ENCODE peak calls at places on chromosome 9, in four cellular contexts. One of them, this sample, is unnamed.

GRCh38 chr9:80952523-80952922 is 736.8 kb downstream of the TLE1 start:
- DNase-seq in HepG2: no peak
- DNase-seq in K562: no peak
- DNase-seq in GM12878: no peak
- DNase-seq in this sample: no peak

GRCh38 chr9:87708989-87709706 is 16.8 kb upstream of the CTSL start:
- DNase-seq in GM12878: no peak
- DNase-seq in HepG2: no peak
- DNase-seq in K562: no peak
- DNase-seq in this sample: no peak

GRCh38 chr9:92133949-92134604 is 18.9 kb upstream of the SPTLC1 start:
- DNase-seq in HepG2: peak
- DNase-seq in GM12878: no peak
- DNase-seq in K562: peak
- DNase-seq in this sample: peak

GRCh38 chr9:34032631-34033030 is 16.1 kb downstream of the UBAP2 start:
- DNase-seq in K562: no peak
- DNase-seq in HepG2: no peak
- DNase-seq in GM12878: no peak
- DNase-seq in this sample: no peak

GRCh38 chr9:35161713-35162604 is at the start of gene UNC13B:
- DNase-seq in HepG2: peak
- DNase-seq in K562: peak
- DNase-seq in GM12878: peak
- DNase-seq in this sample: peak

GRCh38 chr9:77839459-77840140 is 191.5 kb upstream of the GNA14 start:
- DNase-seq in GM12878: no peak
- DNase-seq in HepG2: peak
- DNase-seq in K562: no peak
- DNase-seq in this sample: no peak

GRCh38 chr9:96317335-96317980 is 15.5 kb upstream of the HSD17B3 start:
- DNase-seq in K562: peak
- DNase-seq in HepG2: peak
- DNase-seq in GM12878: no peak
- DNase-seq in this sample: peak

GRCh38 chr9:1939926-1940368 is 75.2 kb upstream of the SMARCA2 start:
- DNase-seq in K562: peak
- DNase-seq in GM12878: peak
- DNase-seq in HepG2: peak
- DNase-seq in this sample: no peak

GRCh38 chr9:8558176-8558575 is 758.6 kb upstream of the DMAC1 start:
- DNase-seq in HepG2: no peak
- DNase-seq in K562: no peak
- DNase-seq in GM12878: no peak
- DNase-seq in this sample: no peak

GRCh38 chr9:97601228-97601898 is 31.8 kb downstream of the TSTD2 start:
- DNase-seq in HepG2: no peak
- DNase-seq in K562: no peak
- DNase-seq in GM12878: no peak
- DNase-seq in this sample: no peak

GRCh38 chr9:20292002-20292401 is 330.3 kb downstream of the MLLT3 start:
- DNase-seq in GM12878: no peak
- DNase-seq in HepG2: peak
- DNase-seq in K562: no peak
- DNase-seq in this sample: no peak

GRCh38 chr9:136024696-136025316 is 63.6 kb upstream of the UBAC1 start:
- DNase-seq in HepG2: no peak
- DNase-seq in K562: no peak
- DNase-seq in GM12878: no peak
- DNase-seq in this sample: no peak

GRCh38 chr9:30039712-30040111 is 2344.7 kb upstream of the ACO1 start:
- DNase-seq in K562: no peak
- DNase-seq in HepG2: no peak
- DNase-seq in GM12878: no peak
- DNase-seq in this sample: no peak

GRCh38 chr9:90916147-90916734 is 114.6 kb downstream of the SYK start:
- DNase-seq in K562: no peak
- DNase-seq in HepG2: no peak
- DNase-seq in GM12878: no peak
- DNase-seq in this sample: no peak
- TF ChIP-seq BRCA1 in K562: no peak
- TF ChIP-seq BRCA1 in HepG2: no peak
- TF ChIP-seq BRCA1 in GM12878: no peak
- TF ChIP-seq BRCA1 in this sample: no peak

DNA sequence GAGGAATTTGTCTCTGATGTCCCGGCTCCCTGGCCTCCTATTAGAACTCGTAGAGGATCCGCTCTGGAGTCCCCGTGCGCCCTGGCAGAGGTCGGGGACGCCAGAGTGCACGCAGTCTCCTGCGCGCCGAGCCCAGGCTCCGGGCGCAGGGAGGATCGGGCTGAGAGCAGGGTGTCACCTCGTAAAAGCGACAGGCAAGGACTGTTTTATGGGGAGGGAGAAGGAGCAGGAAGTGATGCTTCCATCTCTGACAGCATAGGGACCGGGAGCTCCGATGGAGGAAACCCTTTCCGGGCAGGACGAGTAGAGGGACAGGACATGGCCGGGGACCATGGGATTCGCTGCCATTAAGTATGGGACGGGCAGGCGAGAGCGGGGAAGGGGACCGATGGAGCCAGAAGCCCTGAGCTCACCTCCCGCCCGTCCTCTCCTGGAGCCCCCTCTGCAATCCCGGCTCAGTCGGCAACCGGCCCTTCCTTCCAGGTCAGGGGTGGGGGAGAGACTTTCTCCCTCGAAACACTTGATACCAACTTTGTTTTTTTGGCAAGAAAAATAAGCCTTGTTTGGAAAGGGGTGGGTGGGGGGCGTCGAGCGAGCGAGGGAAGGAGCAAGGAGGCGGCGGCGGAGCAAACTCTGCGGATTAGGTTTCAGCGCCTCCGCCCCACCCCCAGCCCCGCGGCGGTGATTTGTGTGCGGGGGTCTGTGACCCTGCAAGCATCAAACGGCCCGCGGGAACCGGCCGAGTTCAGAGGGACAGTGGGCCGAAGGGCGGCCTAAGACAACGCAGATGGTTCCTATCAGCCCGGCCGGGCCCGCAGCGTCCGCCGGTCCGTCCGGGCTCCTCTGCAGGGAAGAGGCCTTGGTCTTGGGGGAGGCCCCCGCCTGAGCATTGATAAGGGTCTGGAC is 12.6 kb downstream of the LMX1B start:
- DNase-seq in GM12878: no peak
- DNase-seq in K562: no peak
- DNase-seq in HepG2: no peak
- DNase-seq in this sample: peak
- TF ChIP-seq BRCA1 in GM12878: no peak
- TF ChIP-seq BRCA1 in K562: no peak
- TF ChIP-seq BRCA1 in HepG2: no peak
- TF ChIP-seq BRCA1 in this sample: no peak

DNA sequence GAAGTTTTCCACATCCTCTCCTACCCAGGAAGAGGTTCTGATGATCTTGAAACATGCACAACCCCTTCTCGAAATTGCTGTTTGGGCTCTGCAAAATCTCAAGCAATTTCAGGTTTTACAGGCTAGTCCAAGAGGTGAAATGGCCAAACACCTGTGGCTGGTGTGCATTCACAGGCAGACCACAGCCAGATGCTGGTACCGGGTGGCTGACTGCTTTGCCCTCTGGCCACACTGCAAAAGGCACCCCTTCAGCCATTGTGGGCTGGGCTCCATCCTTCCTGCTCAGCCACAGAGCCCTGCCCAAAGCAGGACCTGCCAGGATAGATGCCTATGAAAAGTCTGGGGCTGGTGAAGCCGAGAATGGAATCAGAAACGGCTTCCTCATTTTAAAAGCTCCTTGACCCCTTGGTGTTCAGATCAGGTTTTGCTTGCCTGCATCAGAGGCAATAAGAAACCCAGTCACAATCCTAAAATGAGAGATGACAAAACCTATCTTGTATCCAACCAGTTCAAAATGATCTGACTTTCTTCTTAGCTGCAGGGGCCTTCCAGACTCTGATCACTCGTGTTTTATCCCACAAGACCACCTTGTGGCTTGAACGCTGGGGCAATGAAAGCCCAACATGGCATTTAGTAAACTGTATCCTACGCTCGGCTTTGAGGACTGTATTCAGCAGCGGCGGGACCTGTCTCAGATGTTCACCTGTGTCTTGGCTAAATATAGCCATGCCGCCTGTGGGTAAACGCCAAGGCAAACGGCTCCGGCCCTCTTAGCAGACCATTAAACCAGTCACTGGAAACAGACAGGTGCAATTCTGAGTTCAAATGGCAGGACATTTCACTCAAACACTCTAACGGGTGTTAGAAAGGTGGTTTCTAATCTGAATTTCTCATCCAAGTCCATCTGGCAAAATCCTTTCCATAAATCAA is 49.6 kb downstream of the EPB41L4B start:
- DNase-seq in K562: no peak
- DNase-seq in HepG2: no peak
- DNase-seq in GM12878: no peak
- DNase-seq in this sample: no peak
- TF ChIP-seq BRCA1 in K562: no peak
- TF ChIP-seq BRCA1 in HepG2: no peak
- TF ChIP-seq BRCA1 in GM12878: no peak
- TF ChIP-seq BRCA1 in this sample: no peak

GRCh38 chr9:36818242-36818938 is 215.7 kb downstream of the PAX5 start:
- DNase-seq in HepG2: no peak
- DNase-seq in GM12878: no peak
- DNase-seq in K562: no peak
- DNase-seq in this sample: no peak

GRCh38 chr9:36815023-36815422 is 219.0 kb downstream of the PAX5 start:
- DNase-seq in GM12878: no peak
- DNase-seq in HepG2: no peak
- DNase-seq in K562: no peak
- DNase-seq in this sample: no peak

GRCh38 chr9:36818965-36819870 is 214.8 kb downstream of the PAX5 start:
- DNase-seq in K562: no peak
- DNase-seq in HepG2: no peak
- DNase-seq in GM12878: no peak
- DNase-seq in this sample: peak

GRCh38 chr9:36815566-36816348 is 218.3 kb downstream of the PAX5 start:
- DNase-seq in HepG2: no peak
- DNase-seq in GM12878: no peak
- DNase-seq in K562: no peak
- DNase-seq in this sample: no peak

DNA sequence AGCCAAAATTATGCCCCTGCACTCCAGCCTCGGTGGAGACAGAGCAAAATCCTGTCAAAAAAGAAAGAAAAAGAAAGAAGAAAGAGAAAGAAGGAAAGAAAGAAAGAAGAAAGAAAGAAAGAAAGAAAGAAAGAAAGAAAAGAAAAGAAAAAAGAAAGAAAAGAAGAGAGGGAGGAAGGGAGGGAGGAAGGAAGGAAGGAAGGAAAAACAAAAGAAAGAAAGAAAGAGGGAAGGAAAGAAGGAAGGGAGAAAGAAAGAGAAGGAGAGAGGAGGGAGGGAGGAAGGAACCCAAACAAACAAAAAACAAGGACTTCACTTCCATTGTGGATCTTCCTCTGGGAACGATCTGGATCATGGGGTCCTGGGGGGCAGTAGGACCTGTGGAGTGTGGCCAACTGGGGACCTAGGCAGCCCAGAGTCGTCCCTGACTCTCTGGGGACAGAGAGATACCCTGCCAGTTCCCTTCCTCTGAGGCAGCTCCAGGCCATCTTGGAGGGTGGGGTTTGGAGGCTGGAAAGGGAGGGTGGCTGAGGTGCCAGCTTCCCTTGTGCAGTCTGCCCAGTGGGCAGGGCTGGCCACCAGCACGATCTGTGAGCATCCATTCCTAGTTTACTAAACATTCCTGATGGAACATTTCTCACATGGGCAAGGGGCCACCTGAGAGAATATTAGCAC is 216.8 kb downstream of the PAX5 start:
- DNase-seq in HepG2: no peak
- DNase-seq in GM12878: no peak
- DNase-seq in K562: no peak
- DNase-seq in this sample: no peak
- TF ChIP-seq BRCA1 in HepG2: no peak
- TF ChIP-seq BRCA1 in GM12878: no peak
- TF ChIP-seq BRCA1 in K562: no peak
- TF ChIP-seq BRCA1 in this sample: no peak

DNA sequence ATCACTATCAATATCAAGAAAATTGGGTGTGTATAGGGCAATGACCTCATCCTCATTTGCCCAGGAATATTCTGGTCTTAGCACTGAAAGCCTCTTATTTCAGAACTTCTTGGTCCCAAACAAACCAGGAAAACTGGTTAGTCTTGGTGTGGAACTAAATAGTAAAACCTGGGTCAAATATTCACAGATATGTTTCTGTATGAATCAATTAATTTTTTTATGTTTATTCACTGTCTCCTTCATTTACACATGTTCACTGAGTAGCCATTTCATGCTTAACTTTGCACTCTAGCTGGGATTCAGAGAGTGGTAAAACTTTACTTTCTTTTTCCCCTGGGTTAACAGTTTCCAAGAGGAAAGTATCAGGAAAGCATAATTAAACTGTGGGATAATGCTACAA is 113.7 kb upstream of the PAPPA start:
- DNase-seq in GM12878: no peak
- DNase-seq in K562: no peak
- DNase-seq in HepG2: no peak
- DNase-seq in this sample: no peak
- TF ChIP-seq BRCA1 in GM12878: no peak
- TF ChIP-seq BRCA1 in K562: no peak
- TF ChIP-seq BRCA1 in HepG2: no peak
- TF ChIP-seq BRCA1 in this sample: no peak

GRCh38 chr9:38067892-38068615 is 973 bp downstream of the SHB start:
- DNase-seq in K562: peak
- DNase-seq in HepG2: no peak
- DNase-seq in GM12878: no peak
- DNase-seq in this sample: no peak
- TF ChIP-seq BRCA1 in K562: peak
- TF ChIP-seq BRCA1 in HepG2: no peak
- TF ChIP-seq BRCA1 in GM12878: no peak
- TF ChIP-seq BRCA1 in this sample: no peak

GRCh38 chr9:100486479-100487176 is 13.7 kb downstream of the TMEFF1 start:
- DNase-seq in K562: no peak
- DNase-seq in GM12878: no peak
- DNase-seq in HepG2: no peak
- DNase-seq in this sample: no peak
- TF ChIP-seq BRCA1 in K562: no peak
- TF ChIP-seq BRCA1 in GM12878: no peak
- TF ChIP-seq BRCA1 in HepG2: no peak
- TF ChIP-seq BRCA1 in this sample: no peak